ENCODE peak calls at places on chromosome X, in six cellular contexts. O is stromal cell of bone marrow; C is HepG2; G is activated effector memory CD4-positive, alpha-beta T cell treated with Interleukin-2 at 50 U/mL for 16 hours; K is aorta; A is SK-N-MC. L is an unnamed sample.

GRCh38 chrX:19616959-19617358 is 101.7 kb upstream of the MAP3K15 start:
- DNase-seq in C (no peak), O (peak), K (no peak), G (no peak), A (no peak), L (no peak)

GRCh38 chrX:107561468-107562215 is 66.7 kb upstream of the PRPS1 start:
- DNase-seq in G (no peak), A (no peak), K (no peak), O (no peak), C (no peak), L (no peak)

GRCh38 chrX:154313147-154313546 is 17.6 kb downstream of the TKTL1 start:
- DNase-seq in A (no peak), G (no peak), C (no peak), K (no peak), O (no peak), L (no peak)

GRCh38 chrX:65690057-65690855 is 22.8 kb downstream of the MSN start:
- DNase-seq in A (no peak), G (no peak), C (no peak), O (no peak), K (peak), L (no peak)

GRCh38 chrX:12308420-12308819 is 170.1 kb downstream of the FRMPD4 start:
- DNase-seq in C (no peak), G (no peak), A (no peak), O (no peak), K (no peak), L (no peak)

GRCh38 chrX:87664381-87664780 is 146.8 kb downstream of the KLHL4 start:
- DNase-seq in K (no peak), A (peak), C (no peak), O (no peak), G (no peak), L (peak)

GRCh38 chrX:51892921-51893745 is at the start of gene MAGED1:
- DNase-seq in C (peak), K (peak), G (peak), O (peak), A (peak), L (peak)

GRCh38 chrX:136910565-136911040 is 30.1 kb upstream of the RBMX start:
- DNase-seq in A (no peak), K (no peak), O (peak), C (no peak), G (no peak), L (no peak)

GRCh38 chrX:115697806-115698205 is 136.8 kb downstream of the PLS3 start:
- DNase-seq in C (no peak), A (no peak), K (no peak), O (no peak), G (no peak), L (no peak)

GRCh38 chrX:79330022-79330421 is 37.1 kb downstream of the ITM2A start:
- DNase-seq in K (no peak), A (no peak), C (no peak), O (no peak), G (no peak), L (no peak)

GRCh38 chrX:30887721-30888120 is 1.3 kb downstream of the TAB3 start:
- DNase-seq in A (no peak), O (no peak), K (no peak), C (no peak), G (no peak), L (no peak)

GRCh38 chrX:53479295-53479694 is 45.1 kb upstream of the HSD17B10 start:
- DNase-seq in O (no peak), A (no peak), K (no peak), G (no peak), C (no peak), L (no peak)

GRCh38 chrX:17160971-17161370 is 214.0 kb upstream of the NHS start:
- DNase-seq in O (no peak), A (no peak), C (no peak), G (no peak), K (no peak), L (no peak)

GRCh38 chrX:16223385-16223784 is 56.1 kb downstream of the MAGEB17 start:
- DNase-seq in O (no peak), C (no peak), A (no peak), G (no peak), K (no peak), L (no peak)

GRCh38 chrX:153301746-153302145 is 19.8 kb downstream of the PNMA6F start:
- DNase-seq in A (no peak), C (no peak), K (no peak), O (no peak), G (no peak), L (no peak)

GRCh38 chrX:17655232-17656034 is 81.9 kb upstream of the SCML1 start:
- DNase-seq in G (no peak), K (peak), O (no peak), C (no peak), A (no peak), L (no peak)

GRCh38 chrX:47563801-47564315 is 2.9 kb downstream of the ARAF start:
- DNase-seq in A (no peak), C (no peak), G (no peak), K (no peak), O (no peak), L (no peak)

GRCh38 chrX:79728421-79728820 is 286.1 kb upstream of the TBX22 start:
- DNase-seq in G (no peak), A (no peak), O (no peak), K (no peak), C (no peak), L (no peak)

GRCh38 chrX:133634416-133634815 is 219.1 kb upstream of the GPC4 start:
- DNase-seq in A (no peak), K (no peak), G (no peak), C (no peak), O (no peak), L (no peak)